ENCODE peak calls at places on chromosomes 3 and 15, in six cellular contexts. One of them, this sample, is unnamed.

GRCh38 chr15:51144021-51144532 is 49.4 kb upstream of the TNFAIP8L3 start:
- DNase-seq in heart left ventricle: no peak
- DNase-seq in heart right ventricle: no peak
- DNase-seq in EL: peak
- DNase-seq in naive thymus-derived CD4-positive, alpha-beta T cell: no peak
- DNase-seq in activated naive CD4-positive, alpha-beta T cell: no peak
- DNase-seq in this sample: no peak

GRCh38 chr3:42526616-42527367 is 24.3 kb downstream of the VIPR1 start:
- DNase-seq in heart left ventricle: no peak
- DNase-seq in heart right ventricle: no peak
- DNase-seq in EL: no peak
- DNase-seq in naive thymus-derived CD4-positive, alpha-beta T cell: no peak
- DNase-seq in activated naive CD4-positive, alpha-beta T cell: no peak
- DNase-seq in this sample: peak

GRCh38 chr15:97194750-97195149 is 765.8 kb upstream of the ARRDC4 start:
- DNase-seq in heart left ventricle: no peak
- DNase-seq in heart right ventricle: no peak
- DNase-seq in EL: no peak
- DNase-seq in naive thymus-derived CD4-positive, alpha-beta T cell: no peak
- DNase-seq in activated naive CD4-positive, alpha-beta T cell: no peak
- DNase-seq in this sample: no peak

GRCh38 chr3:179451335-179452165 is at the start of gene GNB4:
- DNase-seq in heart left ventricle: peak
- DNase-seq in heart right ventricle: peak
- DNase-seq in EL: peak
- DNase-seq in naive thymus-derived CD4-positive, alpha-beta T cell: peak
- DNase-seq in activated naive CD4-positive, alpha-beta T cell: no peak
- DNase-seq in this sample: peak

GRCh38 chr3:14494279-14494972 is 45.7 kb downstream of the GRIP2 start:
- DNase-seq in heart left ventricle: no peak
- DNase-seq in heart right ventricle: no peak
- DNase-seq in EL: no peak
- DNase-seq in naive thymus-derived CD4-positive, alpha-beta T cell: no peak
- DNase-seq in activated naive CD4-positive, alpha-beta T cell: no peak
- DNase-seq in this sample: no peak

GRCh38 chr15:68341851-68342336 is 64.3 kb downstream of the FEM1B start:
- DNase-seq in heart left ventricle: no peak
- DNase-seq in heart right ventricle: no peak
- DNase-seq in EL: no peak
- DNase-seq in naive thymus-derived CD4-positive, alpha-beta T cell: no peak
- DNase-seq in activated naive CD4-positive, alpha-beta T cell: no peak
- DNase-seq in this sample: no peak

GRCh38 chr3:99648091-99648490 is 9.7 kb downstream of the COL8A1 start:
- DNase-seq in heart left ventricle: no peak
- DNase-seq in heart right ventricle: no peak
- DNase-seq in EL: peak
- DNase-seq in naive thymus-derived CD4-positive, alpha-beta T cell: no peak
- DNase-seq in activated naive CD4-positive, alpha-beta T cell: no peak
- DNase-seq in this sample: no peak

GRCh38 chr3:184186184-184186901 is at the start of gene ABCF3:
- DNase-seq in heart left ventricle: peak
- DNase-seq in heart right ventricle: peak
- DNase-seq in EL: peak
- DNase-seq in naive thymus-derived CD4-positive, alpha-beta T cell: no peak
- DNase-seq in activated naive CD4-positive, alpha-beta T cell: no peak
- DNase-seq in this sample: no peak

GRCh38 chr15:89514596-89515406 is 18.4 kb upstream of the RHCG start:
- DNase-seq in heart left ventricle: no peak
- DNase-seq in heart right ventricle: no peak
- DNase-seq in EL: no peak
- DNase-seq in naive thymus-derived CD4-positive, alpha-beta T cell: no peak
- DNase-seq in activated naive CD4-positive, alpha-beta T cell: no peak
- DNase-seq in this sample: no peak

This sample was measured in CD4-positive, alpha-beta memory T cell.